ENCODE peak calls at places on chromosome 7, in four cellular contexts. M is CD8-positive, alpha-beta T cell; Z is transverse colon; N is AG10803. Q is an unnamed sample.

GRCh38 chr7:144842377-144842851 is 6.6 kb upstream of the TPK1 start:
- DNase-seq in M (no peak), Z (peak; percentile 81), N (no peak), Q (peak; percentile 22)

GRCh38 chr7:73908123-73908611 is 47.2 kb downstream of the TMEM270 start:
- DNase-seq in N (no peak), Z (no peak), M (no peak), Q (no peak)

GRCh38 chr7:144884913-144885312 is 49.1 kb upstream of the TPK1 start:
- DNase-seq in N (no peak), Z (no peak), M (no peak), Q (no peak)

GRCh38 chr7:42945821-42946615 is 13.8 kb downstream of the MRPL32 start:
- DNase-seq in Z (no peak), M (no peak), N (no peak), Q (peak; percentile 46)

GRCh38 chr7:103593691-103594090 is 147.7 kb upstream of the SLC26A5 start:
- DNase-seq in N (no peak), Z (no peak), M (no peak), Q (no peak)

GRCh38 chr7:105578496-105578895 is 2.8 kb downstream of the EFCAB10 start:
- DNase-seq in Z (no peak), N (peak; percentile 20), M (no peak), Q (peak; percentile 53)

GRCh38 chr7:37153376-37153775 is 295.3 kb downstream of the ELMO1 start:
- DNase-seq in Z (no peak), N (no peak), M (no peak), Q (no peak)

GRCh38 chr7:42502022-42502421 is 265.0 kb upstream of the GLI3 start:
- DNase-seq in Z (no peak), N (peak; percentile 51), M (no peak), Q (peak; percentile 28)

GRCh38 chr7:34756691-34757090 is 98.7 kb downstream of the NPSR1 start:
- DNase-seq in M (no peak), N (no peak), Z (no peak), Q (no peak)

GRCh38 chr7:107937514-107937913 is 46.5 kb downstream of the DLD start:
- DNase-seq in Z (no peak), N (peak; percentile 20), M (no peak), Q (no peak)

GRCh38 chr7:41035788-41036187 is 667.1 kb downstream of the INHBA start:
- DNase-seq in M (no peak), N (no peak), Z (no peak), Q (no peak)

GRCh38 chr7:3272691-3273141 is 28.3 kb upstream of the SDK1 start:
- DNase-seq in M (no peak), Z (no peak), N (no peak), Q (peak; percentile 86)

GRCh38 chr7:130758429-130759056 is 24.5 kb upstream of the KLF14 start:
- DNase-seq in N (peak; percentile 70), Z (no peak), M (no peak), Q (peak; percentile 84)

GRCh38 chr7:82701941-82702340 is 258.4 kb upstream of the CACNA2D1 start:
- DNase-seq in Z (no peak), N (peak; percentile 3), M (no peak), Q (peak; percentile 2)

GRCh38 chr7:75872073-75872782 is 6.6 kb upstream of the RHBDD2 start:
- DNase-seq in N (no peak), Z (no peak), M (no peak), Q (peak; percentile 11)

GRCh38 chr7:69342154-69342884 is 256.0 kb upstream of the AUTS2 start:
- DNase-seq in Z (no peak), M (no peak), N (peak; percentile 97), Q (no peak)

GRCh38 chr7:50644586-50644985 is 79.4 kb upstream of the DDC start:
- DNase-seq in Z (no peak), M (no peak), N (no peak), Q (no peak)

GRCh38 chr7:68715907-68716306 is 882.4 kb upstream of the AUTS2 start:
- DNase-seq in N (no peak), M (no peak), Z (no peak), Q (no peak)

GRCh38 chr7:2440608-2441245 is 35.5 kb downstream of the GRIFIN start:
- DNase-seq in N (no peak), M (no peak), Z (no peak), Q (no peak)

GRCh38 chr7:5665106-5666025 is 116.1 kb downstream of the RNF216 start:
- DNase-seq in Z (peak; percentile 77), M (peak; percentile 69), N (peak; percentile 74), Q (peak; percentile 86)

GRCh38 chr7:44757311-44757710 is 8.7 kb downstream of the ZMIZ2 start:
- DNase-seq in M (no peak), Z (no peak), N (no peak), Q (no peak)

GRCh38 chr7:132218876-132219275 is 357.4 kb downstream of the PLXNA4 start:
- DNase-seq in M (no peak), N (no peak), Z (no peak), Q (no peak)

GRCh38 chr7:131502810-131503545 is 53.5 kb downstream of the PODXL start:
- DNase-seq in Z (no peak), N (peak; percentile 51), M (no peak), Q (peak; percentile 32)

GRCh38 chr7:140223515-140224221 is 46.9 kb upstream of the KDM7A start:
- DNase-seq in M (peak; percentile 11), N (no peak), Z (no peak), Q (no peak)

GRCh38 chr7:131586259-131586658 is 29.8 kb upstream of the PODXL start:
- DNase-seq in N (no peak), M (no peak), Z (peak; percentile 38), Q (peak; percentile 22)

GRCh38 chr7:158085741-158086695 is 501.6 kb downstream of the PTPRN2 start:
- DNase-seq in N (no peak), Z (no peak), M (no peak), Q (no peak)

GRCh38 chr7:56092789-56093531 is at the start of gene PHKG1:
- DNase-seq in M (no peak), Z (peak; percentile 67), N (peak; percentile 91), Q (peak; percentile 91)

GRCh38 chr7:74234549-74234948 is 19.6 kb downstream of the RFC2 start:
- DNase-seq in N (no peak), Z (no peak), M (no peak), Q (no peak)

GRCh38 chr7:6436385-6436685 is 11.4 kb downstream of the DAGLB start:
- DNase-seq in Z (no peak), M (peak; percentile 35), N (no peak), Q (no peak)

GRCh38 chr7:7276151-7276550 is 93.8 kb downstream of the C1GALT1 start:
- DNase-seq in Z (no peak), M (no peak), N (no peak), Q (peak; percentile 26)

GRCh38 chr7:70177166-70177565 is 578.9 kb downstream of the AUTS2 start:
- DNase-seq in N (peak; percentile 75), M (no peak), Z (no peak), Q (no peak)

DNA sequence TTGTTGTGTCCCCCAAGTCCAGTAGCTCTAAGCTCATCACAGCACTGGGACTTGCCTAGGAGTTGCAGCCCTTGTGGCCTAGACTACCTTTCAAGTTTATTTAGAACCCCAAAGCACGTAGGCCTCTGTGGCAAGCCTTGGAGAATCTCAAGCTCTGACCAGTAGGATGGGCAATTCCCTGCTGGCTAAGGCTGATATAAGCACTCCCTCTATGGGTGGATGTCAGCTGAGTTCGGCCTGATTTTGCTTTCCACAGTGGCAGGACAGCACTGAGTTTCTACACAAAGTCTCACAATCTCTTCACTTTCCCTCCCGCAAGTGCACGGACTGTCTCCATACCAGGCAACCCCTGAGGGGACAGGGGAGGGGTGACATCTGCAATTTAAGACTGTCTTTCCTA is 886.4 kb upstream of the LRRN3 start:
- DNase-seq in N (no peak), M (no peak), Z (no peak), Q (no peak)
- TF ChIP-seq CTCF in N (no peak), M (no peak), Z (no peak), Q (no peak)

DNA sequence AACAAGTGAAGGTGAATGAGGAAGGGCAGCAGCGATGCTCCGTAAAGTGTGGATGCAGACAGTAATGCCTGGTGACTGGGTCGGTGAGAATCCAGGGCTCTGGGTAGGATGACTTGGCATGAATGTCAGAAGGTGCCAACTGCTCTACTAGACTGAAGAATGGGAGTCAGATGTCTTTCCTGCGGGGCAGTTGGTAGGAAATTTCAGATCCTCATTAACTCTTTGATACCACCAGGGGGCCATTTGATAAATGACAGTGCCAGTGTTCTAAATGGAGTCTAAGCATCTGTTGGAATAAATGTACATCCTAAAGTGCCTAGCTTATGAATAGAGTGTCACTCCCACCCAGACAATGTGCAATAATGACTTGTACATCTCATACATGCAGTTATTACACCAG is 462.0 kb downstream of the GRM8 start:
- DNase-seq in N (no peak), M (no peak), Z (no peak), Q (no peak)
- TF ChIP-seq CTCF in N (no peak), M (no peak), Z (no peak), Q (no peak)

DNA sequence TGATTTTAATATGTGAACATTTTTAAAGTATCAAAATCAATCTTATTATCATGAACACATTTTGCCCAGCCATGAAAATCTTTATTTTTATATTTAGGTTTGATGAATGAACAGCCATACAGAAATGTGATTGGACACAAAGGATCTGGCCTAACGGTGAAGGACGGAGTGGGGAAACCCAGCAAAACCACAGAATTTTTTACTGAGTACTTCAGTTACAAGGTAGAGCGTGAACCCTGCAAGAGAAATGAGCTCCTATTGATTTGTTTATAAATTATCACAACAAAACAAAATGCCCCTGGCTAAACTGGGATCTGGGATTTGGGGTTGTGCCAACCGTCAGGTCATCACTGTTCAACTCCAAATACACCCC is 118.8 kb downstream of the JAZF1 start:
- DNase-seq in M (no peak), N (no peak), Z (no peak), Q (no peak)
- TF ChIP-seq CTCF in M (no peak), N (no peak), Z (no peak), Q (no peak)

GRCh38 chr7:17502209-17502810 is 203.9 kb downstream of the AHR start:
- DNase-seq in Z (no peak), N (peak; percentile 37), M (no peak), Q (peak; percentile 51)

GRCh38 chr7:17507717-17508116 is 209.3 kb downstream of the AHR start:
- DNase-seq in Z (no peak), M (no peak), N (no peak), Q (no peak)

GRCh38 chr7:17506601-17507000 is 208.1 kb downstream of the AHR start:
- DNase-seq in N (no peak), M (no peak), Z (no peak), Q (peak; percentile 53)

GRCh38 chr7:17501461-17502208 is 203.2 kb downstream of the AHR start:
- DNase-seq in M (no peak), N (peak; percentile 90), Z (no peak), Q (peak; percentile 48)

GRCh38 chr7:17506090-17506489 is 207.6 kb downstream of the AHR start:
- DNase-seq in M (no peak), Z (peak; percentile 29), N (no peak), Q (peak; percentile 75)
- TF ChIP-seq CTCF in M (no peak), Z (no peak), N (no peak), Q (no peak)

DNA sequence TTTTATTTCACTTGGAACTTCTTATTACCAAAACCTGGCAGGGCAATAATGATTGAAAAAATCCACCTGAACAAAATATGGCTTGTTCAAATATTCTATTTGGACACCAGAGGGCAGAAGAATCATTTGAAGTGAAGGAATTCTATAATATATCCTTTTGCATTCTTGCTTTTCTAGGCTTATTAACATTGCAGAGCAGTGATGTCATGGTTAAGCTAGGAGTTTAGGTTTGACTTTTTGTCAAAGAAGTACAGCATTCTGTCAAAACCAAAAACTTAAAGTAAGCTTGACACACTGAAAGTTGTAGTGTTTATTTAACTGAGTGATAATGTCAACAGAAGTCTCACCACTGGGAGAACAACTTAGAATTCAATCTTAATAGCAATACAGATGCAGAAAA is 156.0 kb downstream of the SEMA3D start:
- DNase-seq in N (peak; percentile 71), M (no peak), Z (no peak), Q (peak; percentile 81)
- TF ChIP-seq CTCF in N (peak; percentile 66), M (peak; percentile 21), Z (peak; percentile 38), Q (peak; percentile 44)

GRCh38 chr7:124263232-124263827 is 230.5 kb upstream of the TMEM229A start:
- DNase-seq in M (no peak), N (peak; percentile 6), Z (no peak), Q (peak; percentile 1)
- TF ChIP-seq CTCF in M (no peak), N (no peak), Z (no peak), Q (no peak)